ENCODE peak calls at places on chromosome 4, in nine cellular contexts. V, R, D, M, C, T, E, I and F are unnamed samples.

GRCh38 chr4:105474110-105474518 is 252 bp upstream of the PPA2 start:
- DNase-seq in V (peak), R (no peak), D (peak), M (no peak), C (no peak), T (peak), E (no peak), I (peak), F (peak)

GRCh38 chr4:183356931-183357675 is 34.9 kb upstream of the CLDN24 start:
- DNase-seq in V (no peak), R (no peak), D (no peak), M (no peak), C (peak), T (no peak), E (no peak), I (no peak), F (no peak)

GRCh38 chr4:69546121-69546520 is 50.4 kb upstream of the UGT2B4 start:
- DNase-seq in V (peak), R (no peak), D (no peak), M (no peak), C (no peak), T (no peak), E (no peak), I (no peak), F (no peak)

GRCh38 chr4:149465941-149466340 is 349.7 kb downstream of the IQCM start:
- DNase-seq in V (peak), R (no peak), D (peak), M (no peak), C (no peak), T (no peak), E (no peak), I (no peak), F (no peak)

GRCh38 chr4:110361921-110362320 is 114.0 kb upstream of the ENPEP start:
- DNase-seq in V (peak), R (peak), D (peak), M (no peak), C (no peak), T (no peak), E (no peak), I (no peak), F (no peak)

GRCh38 chr4:28776004-28776403 is 1915.4 kb downstream of the STIM2 start:
- DNase-seq in V (peak), R (no peak), D (no peak), M (no peak), C (no peak), T (no peak), E (no peak), I (no peak), F (no peak)

GRCh38 chr4:134328741-134329140 is 127.2 kb upstream of the PABPC4L start:
- DNase-seq in V (no peak), R (no peak), D (no peak), M (no peak), C (no peak), T (no peak), E (no peak), I (no peak), F (no peak)

GRCh38 chr4:110869862-110870577 is 247.1 kb upstream of the PITX2 start:
- DNase-seq in V (no peak), R (no peak), D (peak), M (no peak), C (no peak), T (no peak), E (no peak), I (no peak), F (no peak)

GRCh38 chr4:108008721-108009120 is 19.0 kb downstream of the HADH start:
- DNase-seq in V (no peak), R (no peak), D (peak), M (no peak), C (no peak), T (no peak), E (no peak), I (no peak), F (no peak)

GRCh38 chr4:153115322-153116100 is 88.7 kb upstream of the TRIM2 start:
- DNase-seq in V (peak), R (no peak), D (peak), M (peak), C (peak), T (no peak), E (peak), I (peak), F (no peak)

GRCh38 chr4:123832173-123833026 is 435.8 kb downstream of the SPRY1 start:
- DNase-seq in V (peak), R (peak), D (peak), M (no peak), C (peak), T (peak), E (no peak), I (no peak), F (no peak)

GRCh38 chr4:12446650-12447049 is 1018.0 kb upstream of the HS3ST1 start:
- DNase-seq in V (peak), R (no peak), D (no peak), M (no peak), C (no peak), T (no peak), E (no peak), I (no peak), F (no peak)

GRCh38 chr4:38868055-38868965 is 704 bp downstream of the FAM114A1 start:
- DNase-seq in V (peak), R (no peak), D (peak), M (no peak), C (peak), T (peak), E (no peak), I (no peak), F (peak)

GRCh38 chr4:98746936-98747658 is 88.7 kb upstream of the TSPAN5 start:
- DNase-seq in V (no peak), R (no peak), D (no peak), M (no peak), C (no peak), T (no peak), E (no peak), I (no peak), F (no peak)

GRCh38 chr4:10114607-10115006 is 2.0 kb downstream of the WDR1 start:
- DNase-seq in V (no peak), R (no peak), D (no peak), M (no peak), C (no peak), T (no peak), E (no peak), I (no peak), F (no peak)

GRCh38 chr4:118281611-118282442 is 71.0 kb downstream of the PRSS12 start:
- DNase-seq in V (peak), R (no peak), D (peak), M (no peak), C (no peak), T (peak), E (no peak), I (no peak), F (no peak)

GRCh38 chr4:54232151-54232688 is 3.1 kb downstream of the PDGFRA start:
- DNase-seq in V (peak), R (no peak), D (peak), M (no peak), C (no peak), T (no peak), E (no peak), I (no peak), F (no peak)

GRCh38 chr4:182874946-182875345 is 42.2 kb downstream of the DCTD start:
- DNase-seq in V (no peak), R (no peak), D (no peak), M (no peak), C (peak), T (no peak), E (no peak), I (no peak), F (no peak)

GRCh38 chr4:62644372-62644771 is 1444.2 kb downstream of the ADGRL3 start:
- DNase-seq in V (peak), R (no peak), D (no peak), M (no peak), C (no peak), T (no peak), E (no peak), I (no peak), F (peak)

GRCh38 chr4:47287735-47288134 is 175.8 kb downstream of the COMMD8 start:
- DNase-seq in V (peak), R (no peak), D (peak), M (no peak), C (no peak), T (no peak), E (no peak), I (no peak), F (no peak)

GRCh38 chr4:11765849-11766453 is 337.3 kb upstream of the HS3ST1 start:
- DNase-seq in V (peak), R (no peak), D (peak), M (no peak), C (no peak), T (no peak), E (peak), I (peak), F (peak)

GRCh38 chr4:133270021-133270570 is 121.0 kb downstream of the PCDH10 start:
- DNase-seq in V (peak), R (no peak), D (no peak), M (no peak), C (no peak), T (no peak), E (no peak), I (no peak), F (no peak)

GRCh38 chr4:140703463-140703862 is 52.7 kb downstream of the TBC1D9 start:
- DNase-seq in V (peak), R (no peak), D (no peak), M (no peak), C (no peak), T (no peak), E (no peak), I (no peak), F (no peak)

GRCh38 chr4:126404549-126404948 is 1089.8 kb downstream of the FAT4 start:
- DNase-seq in V (no peak), R (no peak), D (peak), M (no peak), C (no peak), T (no peak), E (no peak), I (no peak), F (no peak)

GRCh38 chr4:118076958-118077766 is 42.9 kb downstream of the NDST3 start:
- DNase-seq in V (peak), R (no peak), D (peak), M (no peak), C (peak), T (no peak), E (peak), I (peak), F (no peak)

GRCh38 chr4:182916483-182917181 is 554 bp downstream of the DCTD start:
- DNase-seq in V (peak), R (no peak), D (peak), M (peak), C (peak), T (peak), E (peak), I (peak), F (no peak)

GRCh38 chr4:99208719-99209075 is 10.3 kb downstream of the ADH6 start:
- DNase-seq in V (no peak), R (no peak), D (no peak), M (no peak), C (no peak), T (no peak), E (no peak), I (no peak), F (no peak)

GRCh38 chr4:1027219-1027915 is 15.9 kb downstream of the FGFRL1 start:
- DNase-seq in V (no peak), R (no peak), D (no peak), M (no peak), C (no peak), T (no peak), E (no peak), I (no peak), F (no peak)

GRCh38 chr4:108480881-108481280 is 139.5 kb upstream of the RPL34 start:
- DNase-seq in V (no peak), R (no peak), D (no peak), M (no peak), C (no peak), T (no peak), E (no peak), I (no peak), F (no peak)

GRCh38 chr4:150234246-150234645 is 156.0 kb downstream of the DCLK2 start:
- DNase-seq in V (no peak), R (no peak), D (peak), M (no peak), C (no peak), T (no peak), E (no peak), I (no peak), F (no peak)

GRCh38 chr4:581753-582361 is 5.8 kb upstream of the TMEM271 start:
- DNase-seq in V (no peak), R (no peak), D (no peak), M (no peak), C (no peak), T (no peak), E (no peak), I (no peak), F (peak)

GRCh38 chr4:8537041-8537461 is 43.1 kb upstream of the GPR78 start:
- DNase-seq in V (peak), R (no peak), D (peak), M (no peak), C (no peak), T (no peak), E (no peak), I (peak), F (no peak)